ENCODE peak calls at places on chromosomes 16 and 17, in eight cellular contexts. X, T, W, G, N, R, L and E are unnamed samples.

GRCh38 chr16:84916156-84916555 is 95.2 kb downstream of the ZDHHC7 start:
- DNase-seq in X (no peak), T (no peak), W (no peak), G (no peak), N (no peak), R (no peak), L (peak; percentile 40), E (no peak)

GRCh38 chr16:55842369-55843104 is 9.6 kb upstream of the CES1 start:
- DNase-seq in X (peak; percentile 7), T (no peak), W (no peak), G (no peak), N (peak; percentile 29), R (peak; percentile 73), L (no peak), E (no peak)

GRCh38 chr16:88014201-88014781 is 63.1 kb downstream of the BANP start:
- DNase-seq in X (peak; percentile 56), T (no peak), W (peak; percentile 37), G (no peak), N (no peak), R (no peak), L (no peak), E (peak; percentile 33)

GRCh38 chr16:19698480-19699465 is 19.3 kb downstream of the KNOP1 start:
- DNase-seq in X (peak; percentile 68), T (no peak), W (no peak), G (no peak), N (no peak), R (no peak), L (no peak), E (no peak)

GRCh38 chr16:54412777-54413455 is 126.3 kb upstream of the IRX3 start:
- DNase-seq in X (no peak), T (no peak), W (no peak), G (no peak), N (no peak), R (no peak), L (no peak), E (no peak)

GRCh38 chr16:49828545-49829267 is 27.2 kb downstream of the ZNF423 start:
- DNase-seq in X (no peak), T (no peak), W (no peak), G (no peak), N (no peak), R (no peak), L (no peak), E (no peak)

GRCh38 chr17:43018008-43018853 is 4.0 kb downstream of the VAT1 start:
- DNase-seq in X (no peak), T (no peak), W (no peak), G (no peak), N (no peak), R (peak; percentile 64), L (no peak), E (peak; percentile 73)

GRCh38 chr17:81408049-81408448 is 12.8 kb downstream of the BAHCC1 start:
- DNase-seq in X (no peak), T (no peak), W (no peak), G (no peak), N (no peak), R (no peak), L (no peak), E (no peak)

GRCh38 chr17:36888236-36888957 is 48.9 kb upstream of the LHX1 start:
- DNase-seq in X (no peak), T (no peak), W (no peak), G (no peak), N (no peak), R (no peak), L (no peak), E (no peak)

GRCh38 chr16:87780385-87780989 is 14.7 kb upstream of the KLHDC4 start:
- DNase-seq in X (peak; percentile 66), T (peak; percentile 81), W (no peak), G (no peak), N (peak; percentile 64), R (no peak), L (no peak), E (no peak)

GRCh38 chr17:82019905-82020873 is 2.5 kb downstream of the CENPX start:
- DNase-seq in X (no peak), T (peak; percentile 81), W (no peak), G (no peak), N (peak; percentile 63), R (peak; percentile 79), L (peak; percentile 86), E (peak; percentile 97)

GRCh38 chr17:4806770-4807533 is at the start of gene PLD2:
- DNase-seq in X (peak; percentile 42), T (peak; percentile 93), W (peak; percentile 89), G (peak; percentile 60), N (peak; percentile 87), R (peak; percentile 96), L (peak; percentile 94), E (peak; percentile 97)

GRCh38 chr17:61459968-61460718 is 7.9 kb downstream of the TBX4 start:
- DNase-seq in X (no peak), T (no peak), W (no peak), G (no peak), N (no peak), R (no peak), L (no peak), E (peak; percentile 40)
- H3K4me1 ChIP-seq in X (no peaks in the 10 kb centered on the region), T (peaks cover 21% of the 10 kb centered on the region), W (peaks cover 18% of the 10 kb centered on the region), G (peaks cover 24% of the 10 kb centered on the region), N (peaks cover 5% of the 10 kb centered on the region), R (peaks cover 78% of the 10 kb centered on the region), L (peaks cover 17% of the 10 kb centered on the region), E (peaks cover 4% of the 10 kb centered on the region)

DNA sequence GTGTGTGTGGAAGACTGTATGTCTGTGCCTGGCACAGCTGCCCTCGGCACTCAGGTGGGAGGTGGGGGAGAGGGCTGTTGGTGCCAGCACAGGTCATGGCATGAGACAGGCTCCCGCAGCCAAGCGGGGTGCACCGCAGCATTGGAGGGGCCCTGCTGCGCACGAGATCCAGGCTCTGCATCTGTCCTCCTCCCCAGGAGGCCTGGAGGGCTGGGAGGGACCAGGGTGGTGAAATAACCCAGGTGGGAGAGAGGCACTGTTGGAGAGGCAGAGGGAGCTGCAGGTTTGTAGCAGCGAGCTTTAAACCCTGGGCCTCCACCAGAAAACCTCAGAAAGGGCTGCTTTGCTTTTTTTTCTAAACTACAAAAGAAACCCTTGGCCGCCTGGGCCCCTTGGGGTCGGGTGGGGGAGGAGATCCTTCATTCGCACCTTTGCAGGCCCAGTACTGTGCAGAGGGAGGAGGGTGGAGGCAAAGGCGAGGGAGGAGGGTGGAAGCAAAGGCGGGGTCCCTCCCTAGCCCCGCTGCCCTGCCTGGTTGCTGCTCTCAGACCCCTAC is 241.7 kb downstream of the SEC14L1 start:
- DNase-seq in X (no peak), T (no peak), W (no peak), G (no peak), N (peak; percentile 63), R (peak; percentile 49), L (no peak), E (peak; percentile 80)
- H3K4me3 ChIP-seq in X (no peak overlapping the region), T (no peak overlapping the region), W (no peak overlapping the region), G (peak overlapping the region; percentile 34), N (peak overlapping the region; percentile 32), R (no peak overlapping the region), L (no peak overlapping the region), E (no peak overlapping the region)

GRCh38 chr16:17391715-17392114 is 79.0 kb downstream of the XYLT1 start:
- DNase-seq in X (no peak), T (no peak), W (no peak), G (no peak), N (no peak), R (no peak), L (no peak), E (no peak)
- H3K4me1 ChIP-seq in X (peaks cover 4% of the 10 kb centered on the region), T (peaks cover 15% of the 10 kb centered on the region), W (peaks cover 18% of the 10 kb centered on the region), G (peaks cover 10% of the 10 kb centered on the region), N (no peaks in the 10 kb centered on the region), R (peaks cover 14% of the 10 kb centered on the region), L (peaks cover 9% of the 10 kb centered on the region), E (peaks cover 17% of the 10 kb centered on the region)

DNA sequence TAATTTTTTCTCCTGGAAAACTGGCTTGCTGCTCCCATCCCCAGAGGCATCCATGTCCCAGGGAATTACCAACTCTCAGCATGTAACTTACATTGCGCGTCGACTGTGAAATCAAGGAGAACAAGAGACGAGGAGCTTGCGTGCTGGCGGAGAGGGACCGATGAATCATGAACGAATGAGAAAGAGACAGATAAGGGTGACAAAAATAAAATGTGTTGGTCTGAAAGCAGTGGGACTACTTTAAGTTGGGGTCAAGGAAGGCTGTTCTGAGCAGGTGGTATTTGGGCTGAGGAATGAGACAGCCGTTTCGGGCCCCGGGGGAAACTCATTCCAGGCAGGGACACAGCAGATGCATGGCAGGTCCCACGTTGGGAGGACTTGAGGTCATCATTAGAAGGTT is 22.5 kb downstream of the ABAT start:
- DNase-seq in X (no peak), T (no peak), W (no peak), G (no peak), N (no peak), R (no peak), L (no peak), E (no peak)
- H3K4me3 ChIP-seq in X (no peak overlapping the region), T (no peak overlapping the region), W (no peak overlapping the region), G (no peak overlapping the region), N (no peak overlapping the region), R (no peak overlapping the region), L (no peak overlapping the region), E (no peak overlapping the region)

GRCh38 chr16:14476183-14476582 is 153.9 kb downstream of the PARN start:
- DNase-seq in X (no peak), T (no peak), W (no peak), G (no peak), N (no peak), R (no peak), L (no peak), E (no peak)
- H3K4me1 ChIP-seq in X (no peaks in the 10 kb centered on the region), T (no peaks in the 10 kb centered on the region), W (no peaks in the 10 kb centered on the region), G (no peaks in the 10 kb centered on the region), N (no peaks in the 10 kb centered on the region), R (no peaks in the 10 kb centered on the region), L (no peaks in the 10 kb centered on the region), E (no peaks in the 10 kb centered on the region)

DNA sequence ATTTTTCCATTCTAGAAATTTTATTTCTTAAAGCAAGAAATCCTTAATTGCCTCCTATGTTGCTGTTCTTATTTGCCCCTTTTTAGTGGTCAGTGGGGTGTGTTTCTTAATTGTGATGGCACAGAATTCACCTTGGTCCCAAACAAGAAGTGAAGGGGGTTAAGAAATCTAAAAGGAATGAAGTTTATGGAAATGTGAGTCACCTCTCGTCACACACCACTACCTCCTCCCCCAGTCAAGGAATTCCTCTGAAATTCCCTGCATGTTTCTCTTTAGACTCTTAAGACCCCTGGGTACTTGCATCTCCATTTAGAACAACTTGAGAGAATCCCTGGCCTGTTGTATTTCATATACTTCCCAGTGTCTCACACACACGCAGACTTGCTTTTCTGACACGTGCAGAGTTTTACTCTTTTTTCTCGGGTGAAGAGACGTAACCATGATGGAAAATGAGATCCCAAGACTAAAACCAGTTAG is 247.4 kb downstream of the PRKCA start:
- DNase-seq in X (peak; percentile 96), T (no peak), W (no peak), G (no peak), N (no peak), R (no peak), L (no peak), E (peak; percentile 70)
- H3K4me3 ChIP-seq in X (no peak overlapping the region), T (no peak overlapping the region), W (no peak overlapping the region), G (no peak overlapping the region), N (no peak overlapping the region), R (no peak overlapping the region), L (no peak overlapping the region), E (no peak overlapping the region)